ENCODE peak calls at places on chromosomes 1 and 21, in seven cellular contexts. X is body of pancreas, K is astrocyte, O is sigmoid colon, S is heart right ventricle, N is tibial artery, J is stomach. M is an unnamed sample.

GRCh38 chr21:21101911-21102310 is 103.7 kb downstream of the NCAM2 start:
- DNase-seq in O (no peak), J (no peak), K (peak; percentile 71), X (no peak), S (no peak), N (no peak), M (no peak)

GRCh38 chr1:66505671-66506392 is 28.1 kb upstream of the SGIP1 start:
- DNase-seq in N (no peak), K (peak; percentile 90), S (no peak), J (no peak), X (no peak), O (no peak), M (no peak)

GRCh38 chr1:92037400-92037799 is 7.6 kb downstream of the EPHX4 start:
- DNase-seq in N (no peak), O (no peak), S (no peak), X (no peak), J (no peak), K (peak; percentile 41), M (no peak)

GRCh38 chr1:228902781-228903572 is 167.7 kb downstream of the RHOU start:
- DNase-seq in K (peak; percentile 97), X (peak; percentile 96), O (peak; percentile 95), S (peak; percentile 63), J (peak; percentile 89), N (peak; percentile 96), M (peak; percentile 29)

GRCh38 chr1:47658161-47658920 is 220.5 kb downstream of the FOXD2 start:
- DNase-seq in O (peak; percentile 61), J (peak; percentile 21), S (no peak), K (no peak), N (peak; percentile 46), X (no peak), M (peak; percentile 40)

GRCh38 chr1:145706282-145706681 is 886 bp downstream of the PDZK1 start:
- DNase-seq in S (no peak), N (no peak), K (peak; percentile 30), X (no peak), J (no peak), O (no peak), M (no peak)

GRCh38 chr21:42010507-42011493 is 640 bp upstream of the ZBTB21 start:
- DNase-seq in S (peak; percentile 71), O (no peak), N (no peak), J (no peak), X (peak; percentile 32), K (peak; percentile 16), M (peak; percentile 95)

GRCh38 chr1:35589516-35590427 is 16.7 kb downstream of the TFAP2E start:
- DNase-seq in O (no peak), J (no peak), X (no peak), K (no peak), N (no peak), S (no peak), M (no peak)

GRCh38 chr1:232844791-232845190 is 39.6 kb downstream of the MAP10 start:
- DNase-seq in J (no peak), S (no peak), K (peak; percentile 75), N (no peak), O (no peak), X (no peak), M (no peak)

GRCh38 chr1:49226758-49227157 is 450.1 kb upstream of the BEND5 start:
- DNase-seq in J (no peak), O (no peak), X (no peak), N (no peak), S (no peak), K (no peak), M (no peak)

GRCh38 chr1:241947355-241947754 is 10.2 kb upstream of the BECN2 start:
- DNase-seq in S (no peak), N (no peak), K (peak; percentile 68), X (no peak), J (no peak), O (no peak), M (no peak)

GRCh38 chr1:56963667-56964066 is 2.1 kb downstream of the C8B start:
- DNase-seq in S (no peak), O (no peak), K (no peak), X (no peak), N (no peak), J (no peak), M (no peak)

GRCh38 chr1:198967566-198967965 is 328.7 kb downstream of the PTPRC start:
- DNase-seq in J (no peak), S (no peak), N (no peak), K (no peak), O (no peak), X (no peak), M (no peak)

GRCh38 chr1:212640223-212640885 is 31.8 kb downstream of the ATF3 start:
- DNase-seq in X (no peak), K (no peak), J (no peak), S (no peak), N (no peak), O (no peak), M (no peak)

GRCh38 chr1:2135425-2135824 is 59.1 kb downstream of the FAAP20 start:
- DNase-seq in O (peak; percentile 91), J (peak; percentile 62), K (peak; percentile 68), S (peak; percentile 76), N (peak; percentile 78), X (peak; percentile 47), M (peak; percentile 80)

GRCh38 chr1:54977938-54978337 is 2.5 kb upstream of the TMEM61 start:
- DNase-seq in S (no peak), K (no peak), O (no peak), X (no peak), J (peak; percentile 36), N (no peak), M (no peak)

GRCh38 chr1:154849645-154850131 is 20.4 kb downstream of the KCNN3 start:
- DNase-seq in J (no peak), X (no peak), N (no peak), O (no peak), S (no peak), K (no peak), M (no peak)

DNA sequence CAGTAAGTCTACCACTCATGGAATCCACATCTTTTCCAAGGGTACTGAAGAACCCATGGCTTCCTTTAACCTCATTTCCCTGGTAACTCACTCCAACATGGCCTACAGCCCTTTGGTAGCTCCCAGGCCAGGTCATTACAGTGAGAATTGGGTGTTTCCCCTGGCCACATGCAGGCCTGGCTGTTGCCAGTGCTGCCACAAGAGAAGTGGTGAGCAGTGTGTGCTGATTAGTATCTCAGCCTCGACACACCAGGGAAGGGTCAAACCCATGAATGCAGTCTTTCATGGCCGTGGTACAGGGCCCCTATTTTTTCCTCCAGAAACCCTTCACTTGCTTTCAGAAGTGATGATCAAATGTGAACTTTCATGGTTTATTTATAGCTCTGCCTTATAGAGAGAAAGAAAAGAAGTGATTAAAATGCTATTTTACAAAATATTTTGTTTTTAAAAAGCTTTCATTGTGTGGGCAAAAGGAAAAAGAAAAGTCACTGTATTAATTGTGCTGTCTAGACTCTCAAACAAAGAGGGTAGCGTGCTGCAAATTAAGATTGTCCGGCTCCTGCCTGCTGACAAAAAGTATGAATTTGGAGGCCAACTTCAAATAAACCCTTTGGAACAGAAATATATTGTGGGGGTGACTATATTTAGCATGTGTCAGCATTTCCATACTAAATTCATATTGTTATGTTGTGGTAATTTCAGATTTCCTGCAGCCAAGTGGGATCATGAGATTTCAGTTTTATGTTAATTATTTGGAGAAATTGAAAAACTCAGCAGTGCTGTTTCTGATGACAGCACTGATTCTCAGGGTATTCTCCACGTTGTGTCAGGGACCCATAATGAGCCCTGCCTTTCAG is 62.0 kb upstream of the HOOK1 start:
- DNase-seq in K (no peak), S (no peak), O (no peak), N (no peak), J (no peak), X (no peak), M (no peak)
- H3K27ac ChIP-seq in K (no peak overlapping the region), S (no peak overlapping the region), O (no peak overlapping the region), N (no peak overlapping the region), J (peak overlapping the region; percentile 3), X (no peak overlapping the region), M (no peak overlapping the region)

GRCh38 chr21:44969965-44970755 is 30.3 kb downstream of the SLX9 start:
- DNase-seq in X (no peak), J (no peak), O (peak; percentile 77), K (peak; percentile 37), S (no peak), N (no peak), M (peak; percentile 88)
- H3K27ac ChIP-seq in X (no peak overlapping the region), J (peak overlapping the region; percentile 81), O (peak overlapping the region; percentile 47), K (peak overlapping the region; percentile 48), S (no peak overlapping the region), N (peak overlapping the region; percentile 96), M (peak overlapping the region; percentile 93)

GRCh38 chr1:162370721-162371120 is 5.9 kb downstream of the SPATA46 start:
- DNase-seq in J (no peak), S (no peak), O (peak; percentile 7), X (no peak), N (no peak), K (no peak), M (no peak)

GRCh38 chr1:162373541-162374375 is 2.9 kb downstream of the SPATA46 start:
- DNase-seq in O (peak; percentile 34), S (no peak), K (peak; percentile 73), X (no peak), J (no peak), N (peak; percentile 32), M (no peak)

GRCh38 chr1:162371611-162372010 is 5.0 kb downstream of the SPATA46 start:
- DNase-seq in J (no peak), N (no peak), S (no peak), O (no peak), K (peak; percentile 75), X (no peak), M (no peak)

GRCh38 chr1:162373072-162373427 is 3.6 kb downstream of the SPATA46 start:
- DNase-seq in J (no peak), K (no peak), O (peak; percentile 15), N (peak; percentile 45), S (no peak), X (no peak), M (no peak)

GRCh38 chr1:162372159-162373071 is 4.2 kb downstream of the SPATA46 start:
- DNase-seq in O (peak; percentile 48), S (no peak), J (no peak), K (peak; percentile 31), N (no peak), X (no peak), M (no peak)
- H3K27ac ChIP-seq in O (no peak overlapping the region), S (no peak overlapping the region), J (no peak overlapping the region), K (peak overlapping the region; percentile 56), N (no peak overlapping the region), X (no peak overlapping the region), M (no peak overlapping the region)

GRCh38 chr1:53022179-53022578 is 39.8 kb upstream of the PODN start:
- DNase-seq in J (no peak), X (no peak), N (no peak), O (no peak), S (no peak), K (no peak), M (no peak)

GRCh38 chr1:53026254-53026653 is 35.8 kb upstream of the PODN start:
- DNase-seq in S (no peak), K (no peak), J (no peak), N (no peak), X (no peak), O (no peak), M (no peak)

GRCh38 chr1:53024117-53024516 is 37.9 kb upstream of the PODN start:
- DNase-seq in K (no peak), S (no peak), X (no peak), O (no peak), J (no peak), N (no peak), M (no peak)

GRCh38 chr1:53025034-53025777 is 36.8 kb upstream of the PODN start:
- DNase-seq in O (peak; percentile 84), K (peak; percentile 70), X (peak; percentile 53), N (peak; percentile 72), J (no peak), S (peak; percentile 21), M (no peak)

DNA sequence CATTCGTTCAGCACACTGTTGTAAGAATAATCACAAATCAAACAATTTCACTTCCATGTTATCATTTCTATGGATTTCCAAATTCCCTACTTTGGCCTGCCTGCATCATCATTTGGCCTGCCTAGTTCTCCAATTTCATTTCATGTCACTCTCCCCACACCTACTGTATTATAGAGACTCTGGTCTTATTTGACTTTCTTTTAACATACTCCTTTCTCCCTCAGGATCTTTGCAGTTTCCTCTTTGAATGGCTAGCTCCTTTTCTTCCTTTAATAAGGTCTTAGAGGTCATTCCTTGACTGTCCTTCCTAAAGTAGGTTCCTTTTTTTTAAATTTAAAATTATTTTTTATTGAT is 36.3 kb upstream of the PODN start:
- DNase-seq in K (no peak), S (no peak), O (no peak), X (no peak), N (no peak), J (no peak), M (no peak)
- H3K27ac ChIP-seq in K (no peak overlapping the region), S (peak overlapping the region; percentile 55), O (peak overlapping the region; percentile 51), X (no peak overlapping the region), N (no peak overlapping the region), J (peak overlapping the region; percentile 71), M (peak overlapping the region; percentile 39)

M was measured in spleen.